ENCODE peak calls at places on chromosomes 3 and 15, in five cellular contexts. T, N, D, C and R are unnamed samples.

GRCh38 chr3:152737021-152737908 is 97.7 kb upstream of the P2RY1 start:
- DNase-seq in T (peak; percentile 12), N (no peak), D (no peak), C (no peak), R (no peak)

GRCh38 chr15:98035134-98035533 is 74.6 kb downstream of the ARRDC4 start:
- DNase-seq in T (no peak), N (no peak), D (no peak), C (no peak), R (no peak)

GRCh38 chr3:45487508-45487907 is 99.1 kb downstream of the LARS2 start:
- DNase-seq in T (no peak), N (no peak), D (no peak), C (no peak), R (no peak)

GRCh38 chr15:95556866-95557225 is 773.7 kb upstream of the NR2F2 start:
- DNase-seq in T (no peak), N (no peak), D (no peak), C (no peak), R (no peak)

GRCh38 chr15:57720861-57721260 is 14.3 kb downstream of the POLR2M start:
- DNase-seq in T (no peak), N (no peak), D (no peak), C (no peak), R (no peak)

GRCh38 chr3:63400259-63400860 is 122.3 kb downstream of the SYNPR start:
- DNase-seq in T (no peak), N (no peak), D (no peak), C (no peak), R (no peak)

GRCh38 chr3:45642731-45643152 is 46.5 kb upstream of the SACM1L start:
- DNase-seq in T (peak; percentile 25), N (no peak), D (no peak), C (no peak), R (no peak)

GRCh38 chr15:85832389-85832788 is 37.7 kb upstream of the KLHL25 start:
- DNase-seq in T (no peak), N (no peak), D (no peak), C (no peak), R (no peak)

GRCh38 chr3:195062866-195063540 is 208.0 kb downstream of the XXYLT1 start:
- DNase-seq in T (no peak), N (no peak), D (no peak), C (peak; percentile 8), R (no peak)

GRCh38 chr3:26590919-26591318 is 31.7 kb upstream of the LRRC3B start:
- DNase-seq in T (no peak), N (no peak), D (no peak), C (no peak), R (no peak)

GRCh38 chr3:132210476-132211346 is 106.5 kb upstream of the ACP3 start:
- DNase-seq in T (no peak), N (peak; percentile 13), D (no peak), C (no peak), R (no peak)

GRCh38 chr3:138423316-138423715 is 11.1 kb upstream of the ESYT3 start:
- DNase-seq in T (no peak), N (no peak), D (no peak), C (no peak), R (no peak)

DNA sequence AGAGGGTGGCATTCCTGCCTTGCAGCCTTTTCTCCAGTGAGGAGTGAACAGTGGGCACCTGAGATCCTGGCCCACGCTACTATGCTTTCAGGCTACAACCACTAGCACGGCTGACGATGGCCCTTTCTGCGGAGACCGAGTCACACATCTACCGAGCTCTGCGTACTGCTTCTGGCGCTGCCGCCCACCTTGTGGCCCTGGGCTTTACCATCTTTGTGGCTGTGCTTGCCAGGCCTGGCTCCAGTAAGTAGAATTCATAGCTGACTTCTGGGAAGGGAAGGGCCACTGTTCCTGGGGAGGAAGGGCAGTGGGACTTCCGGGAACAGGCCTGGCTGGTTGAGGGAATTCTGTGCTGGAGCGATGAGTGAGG is 641 bp downstream of the CYB561D2 start:
- DNase-seq in T (no peak), N (no peak), D (no peak), C (no peak), R (no peak)
- H3K27ac ChIP-seq in T (peak overlapping the region; percentile 91), N (peak overlapping the region; percentile 93), D (peak overlapping the region; percentile 100), C (no peak overlapping the region), R (peak overlapping the region; percentile 94)

GRCh38 chr3:8891774-8892173 is 71.5 kb downstream of the RAD18 start:
- DNase-seq in T (no peak), N (no peak), D (no peak), C (no peak), R (no peak)
- H3K27ac ChIP-seq in T (no peak overlapping the region), N (no peak overlapping the region), D (no peak overlapping the region), C (no peak overlapping the region), R (no peak overlapping the region)

GRCh38 chr3:140753865-140754754 is 76.2 kb downstream of the TRIM42 start:
- DNase-seq in T (no peak), N (no peak), D (no peak), C (no peak), R (no peak)
- H3K27ac ChIP-seq in T (no peak overlapping the region), N (no peak overlapping the region), D (no peak overlapping the region), C (no peak overlapping the region), R (no peak overlapping the region)

GRCh38 chr3:155076888-155077287 is 3.2 kb upstream of the MME start:
- DNase-seq in T (no peak), N (no peak), D (no peak), C (no peak), R (no peak)

GRCh38 chr3:155083313-155083905 is 3.3 kb downstream of the MME start:
- DNase-seq in T (no peak), N (no peak), D (no peak), C (no peak), R (no peak)

GRCh38 chr3:155078959-155079794 is 942 bp upstream of the MME start:
- DNase-seq in T (no peak), N (peak; percentile 60), D (no peak), C (no peak), R (no peak)

GRCh38 chr3:155080692-155081091 is 573 bp downstream of the MME start:
- DNase-seq in T (no peak), N (no peak), D (no peak), C (no peak), R (no peak)

DNA sequence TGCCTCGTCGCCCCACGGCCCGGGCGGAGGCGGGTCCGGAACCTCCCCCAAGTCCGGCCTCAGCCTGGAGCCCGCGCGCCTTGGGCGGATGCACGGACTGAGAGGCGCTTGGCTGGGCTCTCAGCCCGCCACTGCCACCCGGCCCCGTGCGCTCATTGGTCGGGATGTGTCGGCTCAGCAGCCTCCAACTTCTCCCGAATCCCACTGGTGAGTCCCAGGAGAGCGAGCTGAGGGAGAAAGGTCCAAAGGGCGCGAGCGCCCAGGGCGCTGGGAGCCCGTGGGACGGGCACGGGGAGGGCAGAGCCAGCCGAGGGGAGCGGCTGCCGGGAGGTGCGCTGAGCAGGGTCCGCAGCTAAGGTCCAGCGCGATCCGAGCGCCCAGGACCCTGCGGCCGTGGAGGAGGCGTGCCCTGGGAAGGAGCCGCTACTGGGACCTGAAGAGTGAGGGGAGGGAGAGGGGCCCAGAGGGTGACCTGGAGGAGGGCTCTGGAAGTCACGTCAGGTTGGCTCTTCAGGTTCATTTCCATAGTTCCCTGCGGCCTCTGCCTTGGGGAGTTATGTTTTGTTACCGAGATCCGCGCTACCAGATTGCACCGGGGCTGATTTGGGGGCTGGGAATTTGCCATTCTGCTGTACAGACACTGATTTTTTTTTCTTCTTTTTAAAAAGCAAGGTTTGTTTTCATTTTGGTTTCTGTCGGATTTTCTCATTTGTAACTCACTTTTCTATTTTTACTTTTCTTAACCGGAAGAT is at the start of gene MME:
- DNase-seq in T (peak; percentile 14), N (peak; percentile 64), D (no peak), C (peak; percentile 40), R (no peak)
- H3K27ac ChIP-seq in T (peak within 1 kb of the TSS; percentile 8), N (peak within 1 kb of the TSS; percentile 97), D (no peak within 1 kb of the TSS), C (no peak within 1 kb of the TSS), R (no peak within 1 kb of the TSS)

GRCh38 chr15:41734079-41734478 is 40.2 kb upstream of the MAPKBP1 start:
- DNase-seq in T (no peak), N (no peak), D (no peak), C (no peak), R (no peak)

GRCh38 chr15:41732487-41732886 is 41.8 kb upstream of the MAPKBP1 start:
- DNase-seq in T (no peak), N (no peak), D (no peak), C (no peak), R (no peak)

GRCh38 chr15:41727143-41727542 is 47.1 kb upstream of the MAPKBP1 start:
- DNase-seq in T (no peak), N (no peak), D (no peak), C (no peak), R (no peak)

GRCh38 chr15:41735033-41735432 is 39.3 kb upstream of the MAPKBP1 start:
- DNase-seq in T (no peak), N (no peak), D (no peak), C (no peak), R (no peak)

DNA sequence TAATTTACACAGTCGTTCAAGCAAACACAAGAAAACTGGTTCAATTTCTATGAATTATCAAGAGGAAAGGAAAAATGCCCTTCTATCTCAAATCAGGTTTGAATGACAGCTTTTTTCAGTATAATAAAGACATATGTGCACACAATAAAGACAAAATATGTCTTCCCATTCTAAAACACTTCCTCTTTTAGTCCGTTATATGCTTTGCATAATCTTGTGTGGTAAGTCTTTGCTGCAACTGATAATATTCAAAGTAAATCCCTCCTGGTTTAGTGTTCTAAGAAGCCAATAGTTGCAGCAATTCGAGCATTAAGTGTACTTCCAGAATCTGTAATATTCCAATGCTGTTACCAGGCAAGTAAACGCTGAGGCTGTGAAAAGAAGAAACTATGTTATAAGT is 43.7 kb upstream of the MAPKBP1 start:
- DNase-seq in T (no peak), N (no peak), D (no peak), C (no peak), R (no peak)
- H3K27ac ChIP-seq in T (no peak overlapping the region), N (no peak overlapping the region), D (no peak overlapping the region), C (no peak overlapping the region), R (no peak overlapping the region)